ENCODE peak calls at places on chromosomes 7 and 10, in six cellular contexts. K is NAMALWA; D is activated T-helper 1 cell treated with anti-CD3 and anti-CD28 coated beads, Interleukin-2, amount 50 U/mL, for 16 hours; A is neural progenitor cell; L is GM13977; E is thoracic aorta. M is an unnamed sample.
A peak's percentile ranks its signal among the peaks of the same experiment; 100 is the strongest.

GRCh38 chr7:15686209-15686956 is at the start of gene MEOX2:
- DNase-seq in A (peak; percentile 69), K (no peak), E (no peak), D (no peak), L (peak; percentile 9), M (peak; percentile 28)

GRCh38 chr10:123274513-123275182 is 120.4 kb downstream of the BUB3 start:
- DNase-seq in E (no peak), A (peak; percentile 7), D (no peak), L (no peak), K (no peak), M (no peak)

GRCh38 chr10:74683621-74684114 is 142.7 kb upstream of the KAT6B start:
- DNase-seq in K (no peak), D (no peak), A (no peak), L (peak; percentile 16), E (no peak), M (no peak)

GRCh38 chr10:110919349-110919931 is at the start of gene SHOC2:
- DNase-seq in K (no peak), E (no peak), D (peak; percentile 97), L (no peak), A (peak; percentile 100), M (peak; percentile 100)

GRCh38 chr7:80150621-80151273 is 16.1 kb downstream of the GNAI1 start:
- DNase-seq in L (no peak), D (no peak), A (no peak), K (no peak), E (no peak), M (no peak)

GRCh38 chr7:28573059-28573553 is 160.8 kb downstream of the CREB5 start:
- DNase-seq in K (peak; percentile 96), D (no peak), L (no peak), E (no peak), A (no peak), M (no peak)

GRCh38 chr10:2619472-2619871 is 447.9 kb upstream of the PFKP start:
- DNase-seq in D (no peak), A (peak; percentile 60), K (peak; percentile 49), L (no peak), E (no peak), M (no peak)

GRCh38 chr7:101884671-101885596 is 67.5 kb downstream of the CUX1 start:
- DNase-seq in A (no peak), K (peak; percentile 94), E (no peak), D (no peak), L (peak; percentile 59), M (no peak)

GRCh38 chr10:117345143-117345542 is 30.1 kb downstream of the PDZD8 start:
- DNase-seq in D (no peak), A (no peak), E (no peak), K (no peak), L (no peak), M (no peak)

GRCh38 chr7:23712368-23713284 is 2.6 kb downstream of the STK31 start:
- DNase-seq in K (peak; percentile 78), D (no peak), E (no peak), L (peak; percentile 71), A (peak; percentile 67), M (no peak)

GRCh38 chr7:27921081-27921836 is 181.3 kb downstream of the TAX1BP1 start:
- DNase-seq in L (peak; percentile 39), K (peak; percentile 95), D (no peak), E (no peak), A (peak; percentile 80), M (no peak)

GRCh38 chr7:18829101-18829486 is 288.3 kb downstream of the TWIST1 start:
- DNase-seq in L (no peak), K (no peak), E (no peak), A (no peak), D (no peak), M (no peak)

GRCh38 chr7:12257582-12257981 is 46.5 kb downstream of the TMEM106B start:
- DNase-seq in A (no peak), L (peak; percentile 46), D (peak; percentile 2), K (peak; percentile 78), E (no peak), M (no peak)

GRCh38 chr7:130273081-130273699 is 6.5 kb downstream of the CPA2 start:
- DNase-seq in D (no peak), L (no peak), E (no peak), K (no peak), A (peak; percentile 95), M (no peak)

GRCh38 chr10:103636996-103637395 is 143.5 kb downstream of the NEURL1 start:
- DNase-seq in K (no peak), A (no peak), D (no peak), L (no peak), E (no peak), M (peak; percentile 78)

GRCh38 chr7:78357709-78358108 is 559.1 kb downstream of the PHTF2 start:
- DNase-seq in L (no peak), K (no peak), D (no peak), A (no peak), E (no peak), M (no peak)

GRCh38 chr7:158539711-158540146 is 47.9 kb downstream of the PTPRN2 start:
- DNase-seq in L (no peak), A (no peak), E (no peak), D (no peak), K (no peak), M (no peak)

GRCh38 chr7:1667566-1668485 is 2.3 kb upstream of the ELFN1 start:
- DNase-seq in A (peak; percentile 78), L (no peak), E (no peak), D (no peak), K (no peak), M (no peak)

GRCh38 chr7:31734456-31734855 is 47.4 kb downstream of the PPP1R17 start:
- DNase-seq in E (no peak), L (no peak), A (no peak), D (no peak), K (no peak), M (no peak)

GRCh38 chr7:141754939-141755338 is 9.0 kb upstream of the TAS2R3 start:
- DNase-seq in D (no peak), L (no peak), K (peak; percentile 67), E (no peak), A (peak; percentile 61), M (no peak)

GRCh38 chr10:74981831-74982633 is 129.4 kb upstream of the SAMD8 start:
- DNase-seq in A (no peak), L (peak; percentile 22), D (no peak), E (no peak), K (no peak), M (no peak)

GRCh38 chr7:68691261-68692216 is 906.7 kb upstream of the AUTS2 start:
- DNase-seq in L (no peak), A (no peak), K (no peak), E (no peak), D (no peak), M (no peak)

GRCh38 chr10:17673517-17674051 is 29.6 kb downstream of the STAM start:
- DNase-seq in E (no peak), K (no peak), A (peak; percentile 61), L (no peak), D (no peak), M (no peak)

GRCh38 chr7:79736418-79736817 is 283.0 kb upstream of the MAGI2 start:
- DNase-seq in E (no peak), K (no peak), A (no peak), L (no peak), D (no peak), M (no peak)

GRCh38 chr7:137930616-137931015 is 71.3 kb downstream of the CREB3L2 start:
- DNase-seq in L (no peak), K (no peak), D (no peak), E (peak; percentile 41), A (no peak), M (peak; percentile 76)

GRCh38 chr7:128705891-128706333 is 33.2 kb upstream of the CALU start:
- DNase-seq in D (no peak), L (no peak), A (no peak), K (peak; percentile 26), E (no peak), M (no peak)

GRCh38 chr10:35545878-35546631 is 59.1 kb upstream of the GJD4 start:
- DNase-seq in K (no peak), A (no peak), L (no peak), D (no peak), E (no peak), M (no peak)

GRCh38 chr7:112898432-112899290 is 108.5 kb upstream of the TMEM168 start:
- DNase-seq in E (no peak), L (peak; percentile 39), D (no peak), A (peak; percentile 72), K (peak; percentile 78), M (no peak)

GRCh38 chr10:43376828-43377227 is 5.4 kb downstream of the FXYD4 start:
- DNase-seq in L (no peak), A (no peak), K (no peak), D (no peak), E (no peak), M (no peak)

GRCh38 chr7:117110480-117111315 is 157.4 kb downstream of the ST7 start:
- DNase-seq in E (no peak), A (no peak), K (peak; percentile 27), D (no peak), L (peak; percentile 70), M (no peak)

GRCh38 chr10:97334370-97335175 is at the start of gene FRAT2:
- DNase-seq in E (peak; percentile 58), D (peak; percentile 78), L (peak; percentile 98), K (peak; percentile 89), A (peak; percentile 95), M (peak; percentile 61)

GRCh38 chr10:118459642-118460193 is 117.6 kb upstream of the FAM204A start:
- DNase-seq in A (peak; percentile 88), K (peak; percentile 82), E (no peak), D (peak; percentile 5), L (peak; percentile 38), M (no peak)

GRCh38 chr7:42053834-42054233 is 183.2 kb downstream of the GLI3 start:
- DNase-seq in D (no peak), A (no peak), K (no peak), E (no peak), L (no peak), M (no peak)

GRCh38 chr10:69419761-69420126 is 3.0 kb upstream of the TACR2 start:
- DNase-seq in E (no peak), K (no peak), D (no peak), A (no peak), L (no peak), M (no peak)

GRCh38 chr10:14820010-14820774 is 17.6 kb downstream of the CDNF start:
- DNase-seq in L (no peak), E (no peak), D (no peak), A (no peak), K (no peak), M (no peak)

GRCh38 chr10:25745976-25746375 is 188.1 kb upstream of the MYO3A start:
- DNase-seq in A (peak; percentile 8), E (no peak), K (no peak), D (no peak), L (no peak), M (no peak)

M was measured in ascending aorta.